ENCODE peak calls at places on chromosomes 12 and 14, in seven cellular contexts. One of them, this sample, is unnamed.

GRCh38 chr14:48937796-48938195 is 648.4 kb downstream of the RPS29 start:
- DNase-seq in stimulated activated CD8-positive, alpha-beta memory T cell treated with anti-CD3 and anti-CD28 coated beads, Interleukin-12 subunit alpha, Interleukin-12 subunit beta, amount 100 ng/mL, for 1 hour: no peak
- DNase-seq in activated T-helper 1 cell treated with Interleukin-2 at 50 U/mL for 16 hours: no peak
- DNase-seq in cardiac muscle cell: peak
- DNase-seq in left lung: no peak
- DNase-seq in Peyer's patch: no peak
- DNase-seq in nucleus accumbens: no peak
- DNase-seq in this sample: no peak

GRCh38 chr14:100575266-100575995 is 11.8 kb downstream of the BEGAIN start:
- DNase-seq in nucleus accumbens: no peak
- DNase-seq in cardiac muscle cell: no peak
- DNase-seq in stimulated activated CD8-positive, alpha-beta memory T cell treated with anti-CD3 and anti-CD28 coated beads, Interleukin-12 subunit alpha, Interleukin-12 subunit beta, amount 100 ng/mL, for 1 hour: no peak
- DNase-seq in activated T-helper 1 cell treated with Interleukin-2 at 50 U/mL for 16 hours: no peak
- DNase-seq in Peyer's patch: no peak
- DNase-seq in left lung: peak
- DNase-seq in this sample: no peak

GRCh38 chr12:82781288-82782078 is 94.8 kb downstream of the TMTC2 start:
- DNase-seq in activated T-helper 1 cell treated with Interleukin-2 at 50 U/mL for 16 hours: no peak
- DNase-seq in left lung: no peak
- DNase-seq in cardiac muscle cell: peak
- DNase-seq in Peyer's patch: no peak
- DNase-seq in stimulated activated CD8-positive, alpha-beta memory T cell treated with anti-CD3 and anti-CD28 coated beads, Interleukin-12 subunit alpha, Interleukin-12 subunit beta, amount 100 ng/mL, for 1 hour: no peak
- DNase-seq in nucleus accumbens: no peak
- DNase-seq in this sample: no peak

GRCh38 chr14:57833304-57833703 is 32.6 kb downstream of the SLC35F4 start:
- DNase-seq in nucleus accumbens: no peak
- DNase-seq in cardiac muscle cell: peak
- DNase-seq in left lung: no peak
- DNase-seq in Peyer's patch: no peak
- DNase-seq in stimulated activated CD8-positive, alpha-beta memory T cell treated with anti-CD3 and anti-CD28 coated beads, Interleukin-12 subunit alpha, Interleukin-12 subunit beta, amount 100 ng/mL, for 1 hour: no peak
- DNase-seq in activated T-helper 1 cell treated with Interleukin-2 at 50 U/mL for 16 hours: no peak
- DNase-seq in this sample: no peak

GRCh38 chr12:13241833-13242232 is 45.3 kb downstream of the EMP1 start:
- DNase-seq in left lung: no peak
- DNase-seq in cardiac muscle cell: no peak
- DNase-seq in stimulated activated CD8-positive, alpha-beta memory T cell treated with anti-CD3 and anti-CD28 coated beads, Interleukin-12 subunit alpha, Interleukin-12 subunit beta, amount 100 ng/mL, for 1 hour: no peak
- DNase-seq in Peyer's patch: peak
- DNase-seq in activated T-helper 1 cell treated with Interleukin-2 at 50 U/mL for 16 hours: no peak
- DNase-seq in nucleus accumbens: no peak
- DNase-seq in this sample: no peak

GRCh38 chr12:99600388-99600787 is 47.2 kb upstream of the GARIN6 start:
- DNase-seq in left lung: no peak
- DNase-seq in Peyer's patch: no peak
- DNase-seq in nucleus accumbens: no peak
- DNase-seq in cardiac muscle cell: no peak
- DNase-seq in activated T-helper 1 cell treated with Interleukin-2 at 50 U/mL for 16 hours: no peak
- DNase-seq in stimulated activated CD8-positive, alpha-beta memory T cell treated with anti-CD3 and anti-CD28 coated beads, Interleukin-12 subunit alpha, Interleukin-12 subunit beta, amount 100 ng/mL, for 1 hour: no peak
- DNase-seq in this sample: peak

GRCh38 chr12:46108721-46109120 is 118.3 kb upstream of the SCAF11 start:
- DNase-seq in Peyer's patch: no peak
- DNase-seq in stimulated activated CD8-positive, alpha-beta memory T cell treated with anti-CD3 and anti-CD28 coated beads, Interleukin-12 subunit alpha, Interleukin-12 subunit beta, amount 100 ng/mL, for 1 hour: no peak
- DNase-seq in left lung: no peak
- DNase-seq in nucleus accumbens: no peak
- DNase-seq in activated T-helper 1 cell treated with Interleukin-2 at 50 U/mL for 16 hours: no peak
- DNase-seq in cardiac muscle cell: no peak
- DNase-seq in this sample: no peak

GRCh38 chr12:89965993-89966392 is 257.4 kb upstream of the ATP2B1 start:
- DNase-seq in activated T-helper 1 cell treated with Interleukin-2 at 50 U/mL for 16 hours: no peak
- DNase-seq in nucleus accumbens: no peak
- DNase-seq in Peyer's patch: no peak
- DNase-seq in cardiac muscle cell: no peak
- DNase-seq in left lung: no peak
- DNase-seq in stimulated activated CD8-positive, alpha-beta memory T cell treated with anti-CD3 and anti-CD28 coated beads, Interleukin-12 subunit alpha, Interleukin-12 subunit beta, amount 100 ng/mL, for 1 hour: no peak
- DNase-seq in this sample: peak

GRCh38 chr14:105157872-105158271 is 10.7 kb downstream of the JAG2 start:
- DNase-seq in left lung: no peak
- DNase-seq in Peyer's patch: no peak
- DNase-seq in stimulated activated CD8-positive, alpha-beta memory T cell treated with anti-CD3 and anti-CD28 coated beads, Interleukin-12 subunit alpha, Interleukin-12 subunit beta, amount 100 ng/mL, for 1 hour: no peak
- DNase-seq in activated T-helper 1 cell treated with Interleukin-2 at 50 U/mL for 16 hours: no peak
- DNase-seq in nucleus accumbens: no peak
- DNase-seq in cardiac muscle cell: no peak
- DNase-seq in this sample: no peak

GRCh38 chr14:71070169-71070568 is 162.9 kb downstream of the PCNX1 start:
- DNase-seq in cardiac muscle cell: peak
- DNase-seq in Peyer's patch: no peak
- DNase-seq in activated T-helper 1 cell treated with Interleukin-2 at 50 U/mL for 16 hours: no peak
- DNase-seq in left lung: no peak
- DNase-seq in nucleus accumbens: no peak
- DNase-seq in stimulated activated CD8-positive, alpha-beta memory T cell treated with anti-CD3 and anti-CD28 coated beads, Interleukin-12 subunit alpha, Interleukin-12 subunit beta, amount 100 ng/mL, for 1 hour: no peak
- DNase-seq in this sample: no peak

GRCh38 chr12:116054280-116054679 is 223.2 kb downstream of the MED13L start:
- DNase-seq in stimulated activated CD8-positive, alpha-beta memory T cell treated with anti-CD3 and anti-CD28 coated beads, Interleukin-12 subunit alpha, Interleukin-12 subunit beta, amount 100 ng/mL, for 1 hour: no peak
- DNase-seq in nucleus accumbens: no peak
- DNase-seq in Peyer's patch: no peak
- DNase-seq in activated T-helper 1 cell treated with Interleukin-2 at 50 U/mL for 16 hours: no peak
- DNase-seq in cardiac muscle cell: no peak
- DNase-seq in left lung: no peak
- DNase-seq in this sample: no peak

GRCh38 chr12:16118586-16118985 is 158.9 kb downstream of the SLC15A5 start:
- DNase-seq in activated T-helper 1 cell treated with Interleukin-2 at 50 U/mL for 16 hours: no peak
- DNase-seq in Peyer's patch: no peak
- DNase-seq in left lung: no peak
- DNase-seq in cardiac muscle cell: peak
- DNase-seq in nucleus accumbens: no peak
- DNase-seq in stimulated activated CD8-positive, alpha-beta memory T cell treated with anti-CD3 and anti-CD28 coated beads, Interleukin-12 subunit alpha, Interleukin-12 subunit beta, amount 100 ng/mL, for 1 hour: no peak
- DNase-seq in this sample: no peak

GRCh38 chr12:57278465-57279453 is 27.8 kb upstream of the STAC3 start:
- DNase-seq in stimulated activated CD8-positive, alpha-beta memory T cell treated with anti-CD3 and anti-CD28 coated beads, Interleukin-12 subunit alpha, Interleukin-12 subunit beta, amount 100 ng/mL, for 1 hour: no peak
- DNase-seq in activated T-helper 1 cell treated with Interleukin-2 at 50 U/mL for 16 hours: no peak
- DNase-seq in cardiac muscle cell: no peak
- DNase-seq in Peyer's patch: no peak
- DNase-seq in nucleus accumbens: no peak
- DNase-seq in left lung: no peak
- DNase-seq in this sample: no peak

GRCh38 chr12:71727958-71728357 is 26.7 kb upstream of the RAB21 start:
- DNase-seq in stimulated activated CD8-positive, alpha-beta memory T cell treated with anti-CD3 and anti-CD28 coated beads, Interleukin-12 subunit alpha, Interleukin-12 subunit beta, amount 100 ng/mL, for 1 hour: no peak
- DNase-seq in activated T-helper 1 cell treated with Interleukin-2 at 50 U/mL for 16 hours: no peak
- DNase-seq in nucleus accumbens: no peak
- DNase-seq in cardiac muscle cell: no peak
- DNase-seq in Peyer's patch: no peak
- DNase-seq in left lung: no peak
- DNase-seq in this sample: no peak

GRCh38 chr12:131142891-131143637 is 189.4 kb downstream of the ADGRD1 start:
- DNase-seq in left lung: no peak
- DNase-seq in Peyer's patch: no peak
- DNase-seq in nucleus accumbens: no peak
- DNase-seq in cardiac muscle cell: no peak
- DNase-seq in stimulated activated CD8-positive, alpha-beta memory T cell treated with anti-CD3 and anti-CD28 coated beads, Interleukin-12 subunit alpha, Interleukin-12 subunit beta, amount 100 ng/mL, for 1 hour: no peak
- DNase-seq in activated T-helper 1 cell treated with Interleukin-2 at 50 U/mL for 16 hours: no peak
- DNase-seq in this sample: peak

GRCh38 chr14:105748204-105748578 is 221.8 kb downstream of the TMEM121 start:
- DNase-seq in Peyer's patch: no peak
- DNase-seq in activated T-helper 1 cell treated with Interleukin-2 at 50 U/mL for 16 hours: no peak
- DNase-seq in cardiac muscle cell: no peak
- DNase-seq in nucleus accumbens: peak
- DNase-seq in left lung: peak
- DNase-seq in stimulated activated CD8-positive, alpha-beta memory T cell treated with anti-CD3 and anti-CD28 coated beads, Interleukin-12 subunit alpha, Interleukin-12 subunit beta, amount 100 ng/mL, for 1 hour: no peak
- DNase-seq in this sample: no peak

GRCh38 chr12:65769880-65770279 is 54.4 kb upstream of the HMGA2 start:
- DNase-seq in nucleus accumbens: no peak
- DNase-seq in stimulated activated CD8-positive, alpha-beta memory T cell treated with anti-CD3 and anti-CD28 coated beads, Interleukin-12 subunit alpha, Interleukin-12 subunit beta, amount 100 ng/mL, for 1 hour: no peak
- DNase-seq in left lung: no peak
- DNase-seq in cardiac muscle cell: no peak
- DNase-seq in Peyer's patch: no peak
- DNase-seq in activated T-helper 1 cell treated with Interleukin-2 at 50 U/mL for 16 hours: no peak
- DNase-seq in this sample: no peak

GRCh38 chr12:1934831-1935230 is 16.4 kb upstream of the CACNA2D4 start:
- DNase-seq in Peyer's patch: no peak
- DNase-seq in activated T-helper 1 cell treated with Interleukin-2 at 50 U/mL for 16 hours: no peak
- DNase-seq in nucleus accumbens: no peak
- DNase-seq in stimulated activated CD8-positive, alpha-beta memory T cell treated with anti-CD3 and anti-CD28 coated beads, Interleukin-12 subunit alpha, Interleukin-12 subunit beta, amount 100 ng/mL, for 1 hour: no peak
- DNase-seq in left lung: no peak
- DNase-seq in cardiac muscle cell: no peak
- DNase-seq in this sample: no peak

GRCh38 chr14:96597680-96598079 is 95.5 kb downstream of the PAPOLA start:
- DNase-seq in Peyer's patch: no peak
- DNase-seq in nucleus accumbens: no peak
- DNase-seq in cardiac muscle cell: no peak
- DNase-seq in stimulated activated CD8-positive, alpha-beta memory T cell treated with anti-CD3 and anti-CD28 coated beads, Interleukin-12 subunit alpha, Interleukin-12 subunit beta, amount 100 ng/mL, for 1 hour: no peak
- DNase-seq in left lung: no peak
- DNase-seq in activated T-helper 1 cell treated with Interleukin-2 at 50 U/mL for 16 hours: no peak
- DNase-seq in this sample: no peak

GRCh38 chr12:104790296-104791125 is 167.6 kb downstream of the SLC41A2 start:
- DNase-seq in cardiac muscle cell: peak
- DNase-seq in activated T-helper 1 cell treated with Interleukin-2 at 50 U/mL for 16 hours: peak
- DNase-seq in nucleus accumbens: peak
- DNase-seq in stimulated activated CD8-positive, alpha-beta memory T cell treated with anti-CD3 and anti-CD28 coated beads, Interleukin-12 subunit alpha, Interleukin-12 subunit beta, amount 100 ng/mL, for 1 hour: no peak
- DNase-seq in Peyer's patch: peak
- DNase-seq in left lung: peak
- DNase-seq in this sample: no peak

GRCh38 chr12:2845280-2845679 is 10.4 kb upstream of the NRIP2 start:
- DNase-seq in left lung: no peak
- DNase-seq in nucleus accumbens: no peak
- DNase-seq in cardiac muscle cell: peak
- DNase-seq in stimulated activated CD8-positive, alpha-beta memory T cell treated with anti-CD3 and anti-CD28 coated beads, Interleukin-12 subunit alpha, Interleukin-12 subunit beta, amount 100 ng/mL, for 1 hour: no peak
- DNase-seq in Peyer's patch: no peak
- DNase-seq in activated T-helper 1 cell treated with Interleukin-2 at 50 U/mL for 16 hours: no peak
- DNase-seq in this sample: no peak

GRCh38 chr14:59754256-59754655 is 116.3 kb downstream of the RTN1 start:
- DNase-seq in left lung: no peak
- DNase-seq in Peyer's patch: no peak
- DNase-seq in activated T-helper 1 cell treated with Interleukin-2 at 50 U/mL for 16 hours: no peak
- DNase-seq in stimulated activated CD8-positive, alpha-beta memory T cell treated with anti-CD3 and anti-CD28 coated beads, Interleukin-12 subunit alpha, Interleukin-12 subunit beta, amount 100 ng/mL, for 1 hour: no peak
- DNase-seq in cardiac muscle cell: no peak
- DNase-seq in nucleus accumbens: no peak
- DNase-seq in this sample: no peak

GRCh38 chr14:37901978-37902377 is 305.7 kb upstream of the SSTR1 start:
- DNase-seq in activated T-helper 1 cell treated with Interleukin-2 at 50 U/mL for 16 hours: no peak
- DNase-seq in cardiac muscle cell: no peak
- DNase-seq in nucleus accumbens: no peak
- DNase-seq in Peyer's patch: no peak
- DNase-seq in stimulated activated CD8-positive, alpha-beta memory T cell treated with anti-CD3 and anti-CD28 coated beads, Interleukin-12 subunit alpha, Interleukin-12 subunit beta, amount 100 ng/mL, for 1 hour: no peak
- DNase-seq in left lung: no peak
- DNase-seq in this sample: no peak

GRCh38 chr12:6823161-6824084 is 1.8 kb downstream of the GPR162 start:
- DNase-seq in left lung: no peak
- DNase-seq in Peyer's patch: no peak
- DNase-seq in nucleus accumbens: no peak
- DNase-seq in cardiac muscle cell: no peak
- DNase-seq in stimulated activated CD8-positive, alpha-beta memory T cell treated with anti-CD3 and anti-CD28 coated beads, Interleukin-12 subunit alpha, Interleukin-12 subunit beta, amount 100 ng/mL, for 1 hour: no peak
- DNase-seq in activated T-helper 1 cell treated with Interleukin-2 at 50 U/mL for 16 hours: no peak
- DNase-seq in this sample: no peak

GRCh38 chr12:114685320-114685781 is 1.4 kb upstream of the TBX3 start:
- DNase-seq in cardiac muscle cell: no peak
- DNase-seq in stimulated activated CD8-positive, alpha-beta memory T cell treated with anti-CD3 and anti-CD28 coated beads, Interleukin-12 subunit alpha, Interleukin-12 subunit beta, amount 100 ng/mL, for 1 hour: no peak
- DNase-seq in left lung: no peak
- DNase-seq in Peyer's patch: no peak
- DNase-seq in nucleus accumbens: no peak
- DNase-seq in activated T-helper 1 cell treated with Interleukin-2 at 50 U/mL for 16 hours: no peak
- DNase-seq in this sample: no peak

GRCh38 chr12:87809916-87810315 is 219.3 kb downstream of the C12orf50 start:
- DNase-seq in Peyer's patch: no peak
- DNase-seq in nucleus accumbens: no peak
- DNase-seq in left lung: no peak
- DNase-seq in stimulated activated CD8-positive, alpha-beta memory T cell treated with anti-CD3 and anti-CD28 coated beads, Interleukin-12 subunit alpha, Interleukin-12 subunit beta, amount 100 ng/mL, for 1 hour: no peak
- DNase-seq in activated T-helper 1 cell treated with Interleukin-2 at 50 U/mL for 16 hours: no peak
- DNase-seq in cardiac muscle cell: no peak
- DNase-seq in this sample: no peak

GRCh38 chr12:81330480-81330879 is 252.6 kb downstream of the ACSS3 start:
- DNase-seq in Peyer's patch: no peak
- DNase-seq in cardiac muscle cell: no peak
- DNase-seq in nucleus accumbens: no peak
- DNase-seq in stimulated activated CD8-positive, alpha-beta memory T cell treated with anti-CD3 and anti-CD28 coated beads, Interleukin-12 subunit alpha, Interleukin-12 subunit beta, amount 100 ng/mL, for 1 hour: no peak
- DNase-seq in left lung: no peak
- DNase-seq in activated T-helper 1 cell treated with Interleukin-2 at 50 U/mL for 16 hours: no peak
- DNase-seq in this sample: no peak

GRCh38 chr14:103679351-103679750 is 35.9 kb downstream of the XRCC3 start:
- DNase-seq in activated T-helper 1 cell treated with Interleukin-2 at 50 U/mL for 16 hours: peak
- DNase-seq in nucleus accumbens: no peak
- DNase-seq in cardiac muscle cell: peak
- DNase-seq in stimulated activated CD8-positive, alpha-beta memory T cell treated with anti-CD3 and anti-CD28 coated beads, Interleukin-12 subunit alpha, Interleukin-12 subunit beta, amount 100 ng/mL, for 1 hour: peak
- DNase-seq in Peyer's patch: peak
- DNase-seq in left lung: no peak
- DNase-seq in this sample: peak

GRCh38 chr12:106300761-106301160 is 1.8 kb upstream of the TCP11L2 start:
- DNase-seq in activated T-helper 1 cell treated with Interleukin-2 at 50 U/mL for 16 hours: no peak
- DNase-seq in cardiac muscle cell: no peak
- DNase-seq in Peyer's patch: no peak
- DNase-seq in left lung: no peak
- DNase-seq in nucleus accumbens: no peak
- DNase-seq in stimulated activated CD8-positive, alpha-beta memory T cell treated with anti-CD3 and anti-CD28 coated beads, Interleukin-12 subunit alpha, Interleukin-12 subunit beta, amount 100 ng/mL, for 1 hour: no peak
- DNase-seq in this sample: no peak

This sample was measured in NCI-H2227 treated with DMSO at 0.1 percent for 48 hours.